ENCODE peak calls at places on chromosomes 11 and 22, in five cellular contexts. One of them, this sample, is unnamed.

GRCh38 chr11:130071211-130071712 is 1.6 kb downstream of the APLP2 start:
- ATAC-seq in upper lobe of left lung: no peak
- ATAC-seq in GM12878: no peak
- ATAC-seq in HepG2: no peak
- ATAC-seq in K562: peak; percentile 10
- ATAC-seq in this sample: no peak

GRCh38 chr11:47886096-47886495 is 37.9 kb upstream of the NUP160 start:
- ATAC-seq in upper lobe of left lung: peak; percentile 67
- ATAC-seq in GM12878: no peak
- ATAC-seq in HepG2: no peak
- ATAC-seq in K562: no peak
- ATAC-seq in this sample: peak; percentile 58

GRCh38 chr11:65266210-65266609 is 4.4 kb downstream of the POLA2 start:
- ATAC-seq in upper lobe of left lung: no peak
- ATAC-seq in GM12878: no peak
- ATAC-seq in HepG2: no peak
- ATAC-seq in K562: no peak
- ATAC-seq in this sample: no peak

GRCh38 chr11:108538502-108538901 is 40.3 kb upstream of the POGLUT3 start:
- ATAC-seq in upper lobe of left lung: no peak
- ATAC-seq in GM12878: no peak
- ATAC-seq in HepG2: no peak
- ATAC-seq in K562: no peak
- ATAC-seq in this sample: no peak

GRCh38 chr11:66363805-66364535 is 7.6 kb downstream of the SLC29A2 start:
- ATAC-seq in upper lobe of left lung: peak; percentile 51
- ATAC-seq in GM12878: peak; percentile 88
- ATAC-seq in HepG2: peak; percentile 32
- ATAC-seq in K562: peak; percentile 83
- ATAC-seq in this sample: no peak

GRCh38 chr11:118918128-118918685 is 7.5 kb downstream of the BCL9L start:
- ATAC-seq in upper lobe of left lung: peak; percentile 71
- ATAC-seq in GM12878: no peak
- ATAC-seq in HepG2: peak; percentile 4
- ATAC-seq in K562: peak; percentile 68
- ATAC-seq in this sample: peak; percentile 24

GRCh38 chr11:114610984-114611944 is 15.7 kb upstream of the NXPE4 start:
- ATAC-seq in upper lobe of left lung: no peak
- ATAC-seq in GM12878: no peak
- ATAC-seq in HepG2: no peak
- ATAC-seq in K562: no peak
- ATAC-seq in this sample: no peak

GRCh38 chr11:10407749-10408472 is 47.2 kb upstream of the AMPD3 start:
- ATAC-seq in upper lobe of left lung: no peak
- ATAC-seq in GM12878: no peak
- ATAC-seq in HepG2: no peak
- ATAC-seq in K562: no peak
- ATAC-seq in this sample: no peak

GRCh38 chr11:63459586-63459985 is 31.4 kb downstream of the PLAAT5 start:
- ATAC-seq in upper lobe of left lung: no peak
- ATAC-seq in GM12878: no peak
- ATAC-seq in HepG2: no peak
- ATAC-seq in K562: no peak
- ATAC-seq in this sample: no peak

GRCh38 chr11:18699848-18700261 is 1.3 kb downstream of the TMEM86A start:
- ATAC-seq in upper lobe of left lung: peak; percentile 28
- ATAC-seq in GM12878: no peak
- ATAC-seq in HepG2: peak; percentile 23
- ATAC-seq in K562: no peak
- ATAC-seq in this sample: no peak

GRCh38 chr11:113895367-113896155 is 9.0 kb upstream of the HTR3B start:
- ATAC-seq in upper lobe of left lung: no peak
- ATAC-seq in GM12878: peak; percentile 16
- ATAC-seq in HepG2: peak; percentile 84
- ATAC-seq in K562: peak; percentile 78
- ATAC-seq in this sample: no peak

GRCh38 chr11:76214968-76215548 is 8.8 kb upstream of the WNT11 start:
- ATAC-seq in upper lobe of left lung: no peak
- ATAC-seq in GM12878: no peak
- ATAC-seq in HepG2: no peak
- ATAC-seq in K562: peak; percentile 65
- ATAC-seq in this sample: no peak

GRCh38 chr11:63589000-63589399 is 25.2 kb downstream of the PLAAT3 start:
- ATAC-seq in upper lobe of left lung: no peak
- ATAC-seq in GM12878: no peak
- ATAC-seq in HepG2: no peak
- ATAC-seq in K562: no peak
- ATAC-seq in this sample: no peak

GRCh38 chr11:102685311-102685710 is 20.3 kb downstream of the MMP27 start:
- ATAC-seq in upper lobe of left lung: no peak
- ATAC-seq in GM12878: no peak
- ATAC-seq in HepG2: no peak
- ATAC-seq in K562: no peak
- ATAC-seq in this sample: no peak

GRCh38 chr11:19938051-19938856 is 222.0 kb downstream of the DBX1 start:
- ATAC-seq in upper lobe of left lung: peak; percentile 62
- ATAC-seq in GM12878: peak; percentile 87
- ATAC-seq in HepG2: peak; percentile 88
- ATAC-seq in K562: peak; percentile 92
- ATAC-seq in this sample: no peak

GRCh38 chr11:35208795-35209194 is 69.8 kb downstream of the CD44 start:
- ATAC-seq in upper lobe of left lung: no peak
- ATAC-seq in GM12878: no peak
- ATAC-seq in HepG2: no peak
- ATAC-seq in K562: no peak
- ATAC-seq in this sample: no peak

GRCh38 chr11:132072044-132072879 is 701.8 kb downstream of the NTM start:
- ATAC-seq in upper lobe of left lung: peak; percentile 96
- ATAC-seq in GM12878: no peak
- ATAC-seq in HepG2: no peak
- ATAC-seq in K562: no peak
- ATAC-seq in this sample: peak; percentile 75

GRCh38 chr11:96307748-96308133 is 35.3 kb downstream of the MAML2 start:
- ATAC-seq in upper lobe of left lung: peak; percentile 54
- ATAC-seq in GM12878: no peak
- ATAC-seq in HepG2: no peak
- ATAC-seq in K562: no peak
- ATAC-seq in this sample: no peak

GRCh38 chr11:3873712-3874349 is 18.4 kb downstream of the STIM1 start:
- ATAC-seq in upper lobe of left lung: no peak
- ATAC-seq in GM12878: no peak
- ATAC-seq in HepG2: no peak
- ATAC-seq in K562: no peak
- ATAC-seq in this sample: no peak

GRCh38 chr11:3989891-3990290 is 104.7 kb upstream of the RRM1 start:
- ATAC-seq in upper lobe of left lung: no peak
- ATAC-seq in GM12878: peak; percentile 80
- ATAC-seq in HepG2: no peak
- ATAC-seq in K562: no peak
- ATAC-seq in this sample: no peak

GRCh38 chr11:1514349-1515061 is 27.9 kb upstream of the MOB2 start:
- ATAC-seq in upper lobe of left lung: no peak
- ATAC-seq in GM12878: no peak
- ATAC-seq in HepG2: no peak
- ATAC-seq in K562: no peak
- ATAC-seq in this sample: no peak

GRCh38 chr22:42301742-42302102 is 31.3 kb upstream of the TCF20 start:
- ATAC-seq in upper lobe of left lung: no peak
- ATAC-seq in GM12878: no peak
- ATAC-seq in HepG2: no peak
- ATAC-seq in K562: no peak
- ATAC-seq in this sample: no peak

GRCh38 chr22:42299586-42300285 is 29.3 kb upstream of the TCF20 start:
- ATAC-seq in upper lobe of left lung: peak; percentile 8
- ATAC-seq in GM12878: peak; percentile 37
- ATAC-seq in HepG2: no peak
- ATAC-seq in K562: peak; percentile 59
- ATAC-seq in this sample: no peak

GRCh38 chr22:42301072-42301741 is 30.8 kb upstream of the TCF20 start:
- ATAC-seq in upper lobe of left lung: peak; percentile 9
- ATAC-seq in GM12878: no peak
- ATAC-seq in HepG2: no peak
- ATAC-seq in K562: no peak
- ATAC-seq in this sample: no peak

GRCh38 chr22:42298746-42299145 is 28.3 kb upstream of the TCF20 start:
- ATAC-seq in upper lobe of left lung: no peak
- ATAC-seq in GM12878: no peak
- ATAC-seq in HepG2: no peak
- ATAC-seq in K562: no peak
- ATAC-seq in this sample: no peak

DNA sequence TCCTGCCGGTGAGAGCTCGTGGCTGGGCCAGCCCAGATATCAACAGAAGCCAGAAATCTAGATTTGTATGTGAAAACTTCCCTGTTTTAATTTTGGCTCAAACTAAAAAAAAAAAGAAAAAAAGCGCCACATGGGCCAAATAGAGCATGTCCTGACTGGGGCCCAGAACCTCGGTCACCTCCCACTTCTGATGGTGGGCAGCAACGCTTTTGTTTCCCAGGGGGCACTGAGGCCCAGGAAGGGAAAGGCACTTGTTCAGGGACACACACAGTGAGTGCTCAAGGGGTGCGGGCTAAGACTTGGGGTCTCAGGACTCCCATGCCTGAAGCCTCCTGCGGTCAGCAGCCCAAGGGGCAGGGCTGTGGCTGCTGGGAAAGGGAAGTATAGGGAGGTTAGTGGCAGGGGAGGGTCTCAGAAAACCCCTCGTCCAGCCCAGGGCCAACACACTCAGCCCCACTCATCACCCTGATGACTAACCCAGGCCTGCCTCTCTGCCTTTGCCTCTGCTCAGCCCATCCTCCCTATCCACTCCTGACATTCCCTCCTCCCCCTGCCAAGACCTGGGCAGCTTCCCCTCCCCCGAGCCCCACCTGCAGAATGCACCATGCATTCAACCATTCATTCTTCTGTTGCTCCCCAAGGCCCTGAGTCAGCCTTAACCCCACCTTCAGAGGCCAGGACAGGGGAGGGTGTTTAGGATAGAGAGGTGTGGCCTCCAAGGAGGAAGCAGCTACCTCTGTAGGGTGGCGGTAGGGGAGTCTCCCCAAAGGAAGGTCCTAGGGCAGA is 30.0 kb upstream of the TCF20 start:
- ATAC-seq in upper lobe of left lung: peak; percentile 6
- ATAC-seq in GM12878: peak; percentile 94
- ATAC-seq in HepG2: no peak
- ATAC-seq in K562: peak; percentile 77
- ATAC-seq in this sample: no peak
- TF ChIP-seq POLR2AphosphoS5 in upper lobe of left lung: no peak
- TF ChIP-seq POLR2AphosphoS5 in GM12878: no peak
- TF ChIP-seq POLR2AphosphoS5 in HepG2: no peak
- TF ChIP-seq POLR2AphosphoS5 in K562: no peak
- TF ChIP-seq POLR2AphosphoS5 in this sample: no peak

GRCh38 chr22:23241562-23242472 is 61.5 kb downstream of the BCR start:
- ATAC-seq in upper lobe of left lung: no peak
- ATAC-seq in GM12878: no peak
- ATAC-seq in HepG2: no peak
- ATAC-seq in K562: peak; percentile 3
- ATAC-seq in this sample: no peak

GRCh38 chr22:23243006-23243573 is 62.8 kb downstream of the BCR start:
- ATAC-seq in upper lobe of left lung: no peak
- ATAC-seq in GM12878: peak; percentile 92
- ATAC-seq in HepG2: no peak
- ATAC-seq in K562: peak; percentile 65
- ATAC-seq in this sample: no peak

GRCh38 chr22:23240639-23241389 is 60.5 kb downstream of the BCR start:
- ATAC-seq in upper lobe of left lung: no peak
- ATAC-seq in GM12878: peak; percentile 27
- ATAC-seq in HepG2: peak; percentile 62
- ATAC-seq in K562: peak; percentile 36
- ATAC-seq in this sample: no peak

GRCh38 chr22:23243859-23244689 is 63.8 kb downstream of the BCR start:
- ATAC-seq in upper lobe of left lung: no peak
- ATAC-seq in GM12878: no peak
- ATAC-seq in HepG2: no peak
- ATAC-seq in K562: no peak
- ATAC-seq in this sample: no peak

GRCh38 chr22:23242473-23243001 is 62.2 kb downstream of the BCR start:
- ATAC-seq in upper lobe of left lung: no peak
- ATAC-seq in GM12878: peak; percentile 16
- ATAC-seq in HepG2: no peak
- ATAC-seq in K562: peak; percentile 68
- ATAC-seq in this sample: no peak
- TF ChIP-seq CTCF in upper lobe of left lung: no peak
- TF ChIP-seq CTCF in GM12878: no peak
- TF ChIP-seq CTCF in HepG2: no peak
- TF ChIP-seq CTCF in K562: no peak
- TF ChIP-seq CTCF in this sample: no peak

GRCh38 chr11:85664561-85665481 is at the start of gene CREBZF:
- ATAC-seq in upper lobe of left lung: peak; percentile 98
- ATAC-seq in GM12878: peak; percentile 89
- ATAC-seq in HepG2: peak; percentile 94
- ATAC-seq in K562: peak; percentile 88
- ATAC-seq in this sample: peak; percentile 95
- TF ChIP-seq EP300 in upper lobe of left lung: no peak
- TF ChIP-seq EP300 in GM12878: no peak
- TF ChIP-seq EP300 in HepG2: no peak
- TF ChIP-seq EP300 in K562: no peak
- TF ChIP-seq EP300 in this sample: no peak

GRCh38 chr22:30209642-30210041 is 36.9 kb downstream of the LIF start:
- ATAC-seq in upper lobe of left lung: no peak
- ATAC-seq in GM12878: no peak
- ATAC-seq in HepG2: no peak
- ATAC-seq in K562: no peak
- ATAC-seq in this sample: no peak

GRCh38 chr22:30208631-30209603 is 37.6 kb downstream of the LIF start:
- ATAC-seq in upper lobe of left lung: peak; percentile 67
- ATAC-seq in GM12878: no peak
- ATAC-seq in HepG2: no peak
- ATAC-seq in K562: peak; percentile 92
- ATAC-seq in this sample: peak; percentile 63

GRCh38 chr22:30212363-30212995 is 34.1 kb downstream of the LIF start:
- ATAC-seq in upper lobe of left lung: peak; percentile 81
- ATAC-seq in GM12878: peak; percentile 41
- ATAC-seq in HepG2: peak; percentile 82
- ATAC-seq in K562: no peak
- ATAC-seq in this sample: peak; percentile 64

GRCh38 chr22:30211124-30211820 is 35.3 kb downstream of the LIF start:
- ATAC-seq in upper lobe of left lung: no peak
- ATAC-seq in GM12878: no peak
- ATAC-seq in HepG2: no peak
- ATAC-seq in K562: no peak
- ATAC-seq in this sample: no peak

GRCh38 chr22:30210235-30210831 is 36.2 kb downstream of the LIF start:
- ATAC-seq in upper lobe of left lung: no peak
- ATAC-seq in GM12878: no peak
- ATAC-seq in HepG2: peak; percentile 78
- ATAC-seq in K562: no peak
- ATAC-seq in this sample: no peak
- TF ChIP-seq POLR2AphosphoS5 in upper lobe of left lung: no peak
- TF ChIP-seq POLR2AphosphoS5 in GM12878: no peak
- TF ChIP-seq POLR2AphosphoS5 in HepG2: no peak
- TF ChIP-seq POLR2AphosphoS5 in K562: no peak
- TF ChIP-seq POLR2AphosphoS5 in this sample: no peak

This sample was measured in gastroesophageal sphincter.